ENCODE peak calls at places on chromosomes 1 and 21, in five cellular contexts. One of them, this sample, is unnamed. For H3K9me3, the result is how much of the 10 kb centered on the place peaks cover.

GRCh38 chr1:219757890-219758289 is 145.0 kb upstream of the ZC3H11B start:
- DNase-seq in MM.1S: no peak
- DNase-seq in cardiac muscle cell: peak
- DNase-seq in colonic mucosa: no peak
- DNase-seq in endodermal cell: no peak
- DNase-seq in this sample: no peak

GRCh38 chr1:208004851-208005250 is 93.9 kb upstream of the CD34 start:
- DNase-seq in MM.1S: no peak
- DNase-seq in cardiac muscle cell: no peak
- DNase-seq in colonic mucosa: no peak
- DNase-seq in endodermal cell: no peak
- DNase-seq in this sample: no peak

GRCh38 chr1:198903203-198903602 is 264.4 kb downstream of the PTPRC start:
- DNase-seq in MM.1S: peak
- DNase-seq in cardiac muscle cell: peak
- DNase-seq in colonic mucosa: no peak
- DNase-seq in endodermal cell: peak
- DNase-seq in this sample: no peak

GRCh38 chr1:101253976-101254660 is 17.3 kb downstream of the S1PR1 start:
- DNase-seq in MM.1S: no peak
- DNase-seq in cardiac muscle cell: no peak
- DNase-seq in colonic mucosa: no peak
- DNase-seq in endodermal cell: no peak
- DNase-seq in this sample: no peak

GRCh38 chr1:63330331-63330916 is 8.1 kb downstream of the FOXD3 start:
- DNase-seq in MM.1S: no peak
- DNase-seq in cardiac muscle cell: no peak
- DNase-seq in colonic mucosa: no peak
- DNase-seq in endodermal cell: peak
- DNase-seq in this sample: no peak

GRCh38 chr1:243526180-243526579 is 270.3 kb downstream of the SDCCAG8 start:
- DNase-seq in MM.1S: no peak
- DNase-seq in cardiac muscle cell: no peak
- DNase-seq in colonic mucosa: no peak
- DNase-seq in endodermal cell: no peak
- DNase-seq in this sample: no peak

GRCh38 chr1:148290881-148291280 is 138.8 kb upstream of the NBPF11 start:
- DNase-seq in MM.1S: no peak
- DNase-seq in cardiac muscle cell: no peak
- DNase-seq in colonic mucosa: no peak
- DNase-seq in endodermal cell: no peak
- DNase-seq in this sample: no peak

GRCh38 chr21:39156024-39156423 is 27.2 kb downstream of the PSMG1 start:
- DNase-seq in MM.1S: no peak
- DNase-seq in cardiac muscle cell: no peak
- DNase-seq in colonic mucosa: no peak
- DNase-seq in endodermal cell: no peak
- DNase-seq in this sample: no peak

GRCh38 chr1:209822706-209823105 is 5.1 kb upstream of the UTP25 start:
- DNase-seq in MM.1S: no peak
- DNase-seq in cardiac muscle cell: no peak
- DNase-seq in colonic mucosa: no peak
- DNase-seq in endodermal cell: no peak
- DNase-seq in this sample: no peak

GRCh38 chr1:87578464-87578863 is 249.8 kb downstream of the LMO4 start:
- DNase-seq in MM.1S: no peak
- DNase-seq in cardiac muscle cell: no peak
- DNase-seq in colonic mucosa: no peak
- DNase-seq in endodermal cell: no peak
- DNase-seq in this sample: no peak

GRCh38 chr1:201419241-201419640 is 2.3 kb downstream of the TNNI1 start:
- DNase-seq in MM.1S: no peak
- DNase-seq in cardiac muscle cell: no peak
- DNase-seq in colonic mucosa: no peak
- DNase-seq in endodermal cell: no peak
- DNase-seq in this sample: no peak

GRCh38 chr1:197913495-197914276 is 3.5 kb upstream of the LHX9 start:
- DNase-seq in MM.1S: no peak
- DNase-seq in cardiac muscle cell: no peak
- DNase-seq in colonic mucosa: no peak
- DNase-seq in endodermal cell: peak
- DNase-seq in this sample: no peak

GRCh38 chr21:38803075-38803474 is 2.7 kb upstream of the ETS2 start:
- DNase-seq in MM.1S: no peak
- DNase-seq in cardiac muscle cell: no peak
- DNase-seq in colonic mucosa: no peak
- DNase-seq in endodermal cell: no peak
- DNase-seq in this sample: no peak

GRCh38 chr1:109111386-109112055 is 2.4 kb upstream of the ELAPOR1 start:
- DNase-seq in MM.1S: no peak
- DNase-seq in cardiac muscle cell: no peak
- DNase-seq in colonic mucosa: no peak
- DNase-seq in endodermal cell: no peak
- DNase-seq in this sample: no peak

GRCh38 chr1:29333008-29333407 is 96.7 kb downstream of the PTPRU start:
- DNase-seq in MM.1S: no peak
- DNase-seq in cardiac muscle cell: no peak
- DNase-seq in colonic mucosa: no peak
- DNase-seq in endodermal cell: no peak
- DNase-seq in this sample: peak

GRCh38 chr1:180560200-180560867 is 1.6 kb downstream of the OVAAL start:
- DNase-seq in MM.1S: no peak
- DNase-seq in cardiac muscle cell: no peak
- DNase-seq in colonic mucosa: peak
- DNase-seq in endodermal cell: no peak
- DNase-seq in this sample: peak

GRCh38 chr21:46000182-46000730 is 18.7 kb downstream of the COL6A1 start:
- DNase-seq in MM.1S: no peak
- DNase-seq in cardiac muscle cell: no peak
- DNase-seq in colonic mucosa: peak
- DNase-seq in endodermal cell: peak
- DNase-seq in this sample: peak

GRCh38 chr21:39071623-39072214 is 111.5 kb downstream of the PSMG1 start:
- DNase-seq in MM.1S: peak
- DNase-seq in cardiac muscle cell: no peak
- DNase-seq in colonic mucosa: no peak
- DNase-seq in endodermal cell: no peak
- DNase-seq in this sample: no peak

GRCh38 chr1:109636201-109636952 is 16.7 kb downstream of the AMPD2 start:
- DNase-seq in MM.1S: no peak
- DNase-seq in cardiac muscle cell: no peak
- DNase-seq in colonic mucosa: no peak
- DNase-seq in endodermal cell: peak
- DNase-seq in this sample: peak

GRCh38 chr1:208238710-208239517 is 5.3 kb downstream of the PLXNA2 start:
- DNase-seq in MM.1S: peak
- DNase-seq in cardiac muscle cell: peak
- DNase-seq in colonic mucosa: peak
- DNase-seq in endodermal cell: peak
- DNase-seq in this sample: no peak

GRCh38 chr1:17594690-17595601 is 55.4 kb downstream of the ARHGEF10L start:
- DNase-seq in MM.1S: no peak
- DNase-seq in cardiac muscle cell: no peak
- DNase-seq in colonic mucosa: no peak
- DNase-seq in endodermal cell: no peak
- DNase-seq in this sample: no peak

GRCh38 chr21:40512590-40512989 is 334.4 kb downstream of the DSCAM start:
- DNase-seq in MM.1S: peak
- DNase-seq in cardiac muscle cell: no peak
- DNase-seq in colonic mucosa: no peak
- DNase-seq in endodermal cell: peak
- DNase-seq in this sample: no peak

GRCh38 chr1:180270767-180271639 is 40.9 kb downstream of the LHX4 start:
- DNase-seq in MM.1S: no peak
- DNase-seq in cardiac muscle cell: no peak
- DNase-seq in colonic mucosa: peak
- DNase-seq in endodermal cell: peak
- DNase-seq in this sample: peak

DNA sequence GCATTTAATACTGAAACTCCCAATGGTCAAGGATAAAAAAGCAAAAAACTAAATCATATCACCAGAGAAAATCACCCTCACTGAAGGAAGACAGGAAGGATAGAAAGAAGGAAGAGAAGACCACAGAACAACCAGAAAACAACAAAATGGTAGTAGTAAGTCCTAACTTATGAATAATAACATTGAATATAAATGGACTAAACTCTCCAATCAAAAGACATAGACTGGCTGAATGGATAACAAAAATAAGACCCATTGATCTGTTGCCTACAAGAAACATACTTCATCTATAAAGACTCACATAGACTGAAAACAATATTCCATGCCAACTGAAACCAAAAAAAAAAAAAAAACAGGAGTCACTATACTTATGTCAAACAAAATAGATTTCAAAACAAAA is 347.7 kb downstream of the NCAM2 start:
- DNase-seq in MM.1S: no peak
- DNase-seq in cardiac muscle cell: no peak
- DNase-seq in colonic mucosa: no peak
- DNase-seq in endodermal cell: no peak
- DNase-seq in this sample: no peak
- H3K9me3 ChIP-seq in MM.1S: under half
- H3K9me3 ChIP-seq in cardiac muscle cell: under half
- H3K9me3 ChIP-seq in colonic mucosa: under half
- H3K9me3 ChIP-seq in endodermal cell: under half
- H3K9me3 ChIP-seq in this sample: under half

GRCh38 chr1:19433610-19433999 is 51.7 kb downstream of the CAPZB start:
- DNase-seq in MM.1S: no peak
- DNase-seq in cardiac muscle cell: no peak
- DNase-seq in colonic mucosa: no peak
- DNase-seq in endodermal cell: no peak
- DNase-seq in this sample: no peak
- H3K27ac ChIP-seq in MM.1S: no peak
- H3K27ac ChIP-seq in cardiac muscle cell: no peak
- H3K27ac ChIP-seq in colonic mucosa: peak
- H3K27ac ChIP-seq in endodermal cell: no peak
- H3K27ac ChIP-seq in this sample: peak

GRCh38 chr21:44931501-44932365 is 8.1 kb upstream of the SLX9 start:
- DNase-seq in MM.1S: no peak
- DNase-seq in cardiac muscle cell: no peak
- DNase-seq in colonic mucosa: no peak
- DNase-seq in endodermal cell: peak
- DNase-seq in this sample: no peak
- H3K4me3 ChIP-seq in MM.1S: no peak
- H3K4me3 ChIP-seq in cardiac muscle cell: peak
- H3K4me3 ChIP-seq in colonic mucosa: peak
- H3K4me3 ChIP-seq in endodermal cell: peak
- H3K4me3 ChIP-seq in this sample: peak

GRCh38 chr1:4308826-4309225 is 345.6 kb upstream of the AJAP1 start:
- DNase-seq in MM.1S: no peak
- DNase-seq in cardiac muscle cell: no peak
- DNase-seq in colonic mucosa: no peak
- DNase-seq in endodermal cell: peak
- DNase-seq in this sample: no peak
- H3K9me3 ChIP-seq in MM.1S: under half
- H3K9me3 ChIP-seq in cardiac muscle cell: under half
- H3K9me3 ChIP-seq in colonic mucosa: under half
- H3K9me3 ChIP-seq in endodermal cell: under half
- H3K9me3 ChIP-seq in this sample: under half

GRCh38 chr1:58895559-58896135 is 111.8 kb upstream of the JUN start:
- DNase-seq in MM.1S: no peak
- DNase-seq in cardiac muscle cell: no peak
- DNase-seq in colonic mucosa: peak
- DNase-seq in endodermal cell: no peak
- DNase-seq in this sample: no peak
- H3K27ac ChIP-seq in MM.1S: no peak
- H3K27ac ChIP-seq in cardiac muscle cell: peak
- H3K27ac ChIP-seq in colonic mucosa: peak
- H3K27ac ChIP-seq in endodermal cell: no peak
- H3K27ac ChIP-seq in this sample: peak

GRCh38 chr1:214474467-214474866 is 76.9 kb downstream of the PTPN14 start:
- DNase-seq in MM.1S: no peak
- DNase-seq in cardiac muscle cell: no peak
- DNase-seq in colonic mucosa: no peak
- DNase-seq in endodermal cell: no peak
- DNase-seq in this sample: no peak
- H3K4me3 ChIP-seq in MM.1S: no peak
- H3K4me3 ChIP-seq in cardiac muscle cell: no peak
- H3K4me3 ChIP-seq in colonic mucosa: no peak
- H3K4me3 ChIP-seq in endodermal cell: no peak
- H3K4me3 ChIP-seq in this sample: no peak

GRCh38 chr1:3989465-3989864 is 89.4 kb upstream of the C1orf174 start:
- DNase-seq in MM.1S: no peak
- DNase-seq in cardiac muscle cell: no peak
- DNase-seq in colonic mucosa: no peak
- DNase-seq in endodermal cell: no peak
- DNase-seq in this sample: no peak
- H3K9me3 ChIP-seq in MM.1S: under half
- H3K9me3 ChIP-seq in cardiac muscle cell: under half
- H3K9me3 ChIP-seq in colonic mucosa: under half
- H3K9me3 ChIP-seq in endodermal cell: under half
- H3K9me3 ChIP-seq in this sample: under half

This sample was measured in transverse colon.